ENCODE peak calls at places on chromosomes 2 and 18, in ten cellular contexts. Z is CD8-positive, alpha-beta memory T cell; I is CD4-positive, alpha-beta T cell; J is HepG2; O is upper lobe of right lung; G is astrocyte; R is left ventricle myocardium inferior; X is tibial artery; Q is aorta; C is RWPE2. P is an unnamed sample.
A peak's percentile ranks its signal among the peaks of the same experiment; 100 is the strongest.

GRCh38 chr2:139031722-139032121 is 251.5 kb upstream of the NXPH2 start:
- DNase-seq in Z (no peak), I (no peak), J (peak; percentile 35), O (no peak), G (peak; percentile 5), R (peak; percentile 7), X (no peak), Q (no peak), C (no peak), P (peak; percentile 30)

GRCh38 chr18:13159579-13159978 is 59.0 kb upstream of the LDLRAD4 start:
- DNase-seq in Z (peak; percentile 36), I (no peak), J (peak; percentile 76), O (no peak), G (peak; percentile 26), R (no peak), X (no peak), Q (no peak), C (no peak), P (peak; percentile 44)

GRCh38 chr2:195612515-195613495 is 44.2 kb upstream of the SLC39A10 start:
- DNase-seq in Z (no peak), I (no peak), J (peak; percentile 57), O (no peak), G (peak; percentile 94), R (no peak), X (no peak), Q (no peak), C (no peak), P (peak; percentile 35)

GRCh38 chr2:142870516-142870915 is 6.9 kb upstream of the KYNU start:
- DNase-seq in Z (no peak), I (no peak), J (peak; percentile 31), O (no peak), G (no peak), R (no peak), X (no peak), Q (no peak), C (no peak), P (no peak)

GRCh38 chr2:43724728-43725526 is 48.7 kb upstream of the C1GALT1C1L start:
- DNase-seq in Z (no peak), I (no peak), J (no peak), O (no peak), G (peak; percentile 49), R (no peak), X (no peak), Q (no peak), C (no peak), P (no peak)

GRCh38 chr2:174431902-174432301 is 36.4 kb downstream of the SCRN3 start:
- DNase-seq in Z (no peak), I (no peak), J (no peak), O (no peak), G (no peak), R (no peak), X (no peak), Q (no peak), C (no peak), P (no peak)

GRCh38 chr2:19801367-19802087 is 100.3 kb downstream of the TTC32 start:
- DNase-seq in Z (no peak), I (no peak), J (no peak), O (peak; percentile 71), G (peak; percentile 98), R (peak; percentile 87), X (peak; percentile 98), Q (peak; percentile 94), C (peak; percentile 96), P (no peak)

GRCh38 chr18:76494181-76494540 is 881 bp downstream of the ZNF516 start:
- DNase-seq in Z (no peak), I (no peak), J (peak; percentile 18), O (no peak), G (peak; percentile 32), R (no peak), X (no peak), Q (peak; percentile 65), C (no peak), P (no peak)

GRCh38 chr2:171523339-171523931 is 1.2 kb downstream of the CYBRD1 start:
- DNase-seq in Z (no peak), I (no peak), J (peak; percentile 21), O (peak; percentile 86), G (peak; percentile 77), R (peak; percentile 79), X (peak; percentile 94), Q (peak; percentile 92), C (peak; percentile 70), P (no peak)

GRCh38 chr2:20186078-20186854 is 38.7 kb downstream of the SDC1 start:
- DNase-seq in Z (no peak), I (no peak), J (peak; percentile 94), O (no peak), G (peak; percentile 47), R (no peak), X (no peak), Q (peak; percentile 62), C (no peak), P (no peak)

GRCh38 chr2:27606611-27607010 is 22.2 kb downstream of the CCDC121 start:
- DNase-seq in Z (no peak), I (no peak), J (no peak), O (no peak), G (peak; percentile 51), R (no peak), X (no peak), Q (no peak), C (no peak), P (no peak)

GRCh38 chr2:43005211-43005974 is 213.0 kb upstream of the HAAO start:
- DNase-seq in Z (no peak), I (no peak), J (peak; percentile 99), O (no peak), G (no peak), R (no peak), X (no peak), Q (no peak), C (peak; percentile 15), P (no peak)

GRCh38 chr2:86223682-86224560 is 24.7 kb downstream of the MRPL35 start:
- DNase-seq in Z (no peak), I (no peak), J (no peak), O (no peak), G (peak; percentile 51), R (no peak), X (no peak), Q (no peak), C (no peak), P (no peak)

GRCh38 chr18:34767601-34768027 is 57.5 kb downstream of the DTNA start:
- DNase-seq in Z (no peak), I (no peak), J (no peak), O (no peak), G (peak; percentile 89), R (no peak), X (no peak), Q (no peak), C (peak; percentile 53), P (peak; percentile 73)

GRCh38 chr2:9174771-9175441 is 31.7 kb upstream of the ASAP2 start:
- DNase-seq in Z (no peak), I (no peak), J (no peak), O (no peak), G (peak; percentile 92), R (no peak), X (peak; percentile 6), Q (no peak), C (no peak), P (no peak)

DNA sequence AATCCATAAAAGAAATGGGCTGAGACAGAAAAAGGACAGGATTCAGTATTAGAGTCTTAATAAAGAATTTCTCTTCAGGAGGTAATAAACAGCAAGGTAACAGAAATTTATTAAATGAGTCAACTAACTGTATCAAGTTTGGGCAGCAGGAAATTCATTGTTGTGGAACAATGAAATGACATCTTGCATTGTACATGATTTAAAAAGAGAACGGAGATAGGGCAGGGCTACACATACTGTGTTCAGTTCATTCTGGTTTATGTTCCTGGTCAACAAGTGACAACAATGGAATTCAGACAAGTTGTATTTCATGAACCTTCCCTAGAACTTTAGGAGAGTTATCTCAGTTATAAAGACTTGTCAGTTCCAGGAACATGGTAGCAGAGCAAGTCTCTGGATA is 961.3 kb downstream of the SOCS6 start:
- DNase-seq in Z (no peak), I (no peak), J (no peak), O (no peak), G (no peak), R (no peak), X (no peak), Q (no peak), C (no peak), P (no peak)
- H3K9me3 ChIP-seq in Z (no peaks in the 10 kb centered on the region), I (no peaks in the 10 kb centered on the region), J (no peaks in the 10 kb centered on the region), O (no peaks in the 10 kb centered on the region), G (no peaks in the 10 kb centered on the region), R (no peaks in the 10 kb centered on the region), X (no peaks in the 10 kb centered on the region), Q (peaks cover 2% of the 10 kb centered on the region), C (no peaks in the 10 kb centered on the region), P (peaks cover 2% of the 10 kb centered on the region)

GRCh38 chr18:14922965-14923565 is 175.1 kb downstream of the ANKRD30B start:
- DNase-seq in Z (no peak), I (no peak), J (no peak), O (no peak), G (no peak), R (no peak), X (no peak), Q (no peak), C (no peak), P (no peak)
- H3K9me3 ChIP-seq in Z (no peaks in the 10 kb centered on the region), I (no peaks in the 10 kb centered on the region), J (no peaks in the 10 kb centered on the region), O (no peaks in the 10 kb centered on the region), G (peaks cover 17% of the 10 kb centered on the region), R (no peaks in the 10 kb centered on the region), X (no peaks in the 10 kb centered on the region), Q (no peaks in the 10 kb centered on the region), C (no peaks in the 10 kb centered on the region), P (peaks cover 6% of the 10 kb centered on the region)

DNA sequence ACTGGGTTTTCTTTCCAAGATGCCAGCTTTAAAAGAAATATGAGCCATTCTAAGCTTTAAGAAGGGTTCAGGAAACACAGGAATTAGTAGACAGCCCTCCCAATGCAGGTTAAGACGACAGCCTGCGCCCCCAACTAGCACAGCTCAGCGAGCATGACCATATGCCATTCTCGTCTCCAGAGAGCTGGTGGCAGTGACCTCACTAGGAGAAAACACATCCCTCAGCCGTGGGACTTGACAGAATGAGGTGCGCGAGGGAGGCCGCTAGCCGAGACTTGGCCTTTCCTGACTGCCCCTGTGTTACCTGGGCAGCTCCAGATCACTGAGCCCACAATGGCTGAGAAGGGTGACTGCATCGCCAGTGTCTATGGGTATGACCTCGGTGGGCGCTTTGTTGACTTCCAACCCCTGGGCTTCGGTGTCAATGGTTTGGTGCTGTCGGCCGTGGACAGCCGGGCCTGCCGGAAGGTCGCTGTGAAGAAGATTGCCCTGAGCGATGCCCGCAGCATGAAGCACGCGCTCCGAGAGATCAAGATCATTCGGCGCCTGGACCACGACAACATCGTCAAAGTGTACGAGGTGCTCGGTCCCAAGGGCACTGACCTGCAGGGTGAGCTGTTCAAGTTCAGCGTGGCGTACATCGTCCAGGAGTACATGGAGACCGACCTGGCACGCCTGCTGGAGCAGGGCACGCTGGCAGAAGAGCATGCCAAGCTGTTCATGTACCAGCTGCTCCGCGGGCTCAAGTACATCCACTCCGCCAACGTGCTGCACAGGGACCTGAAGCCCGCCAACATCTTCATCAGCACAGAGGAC is 103.9 kb downstream of the MAPK4 start:
- DNase-seq in Z (no peak), I (no peak), J (no peak), O (no peak), G (no peak), R (no peak), X (no peak), Q (no peak), C (no peak), P (no peak)
- H3K9me3 ChIP-seq in Z (no peaks in the 10 kb centered on the region), I (no peaks in the 10 kb centered on the region), J (peaks cover 7% of the 10 kb centered on the region), O (no peaks in the 10 kb centered on the region), G (peaks cover 4% of the 10 kb centered on the region), R (peaks cover 10% of the 10 kb centered on the region), X (no peaks in the 10 kb centered on the region), Q (no peaks in the 10 kb centered on the region), C (no peaks in the 10 kb centered on the region), P (no peaks in the 10 kb centered on the region)

DNA sequence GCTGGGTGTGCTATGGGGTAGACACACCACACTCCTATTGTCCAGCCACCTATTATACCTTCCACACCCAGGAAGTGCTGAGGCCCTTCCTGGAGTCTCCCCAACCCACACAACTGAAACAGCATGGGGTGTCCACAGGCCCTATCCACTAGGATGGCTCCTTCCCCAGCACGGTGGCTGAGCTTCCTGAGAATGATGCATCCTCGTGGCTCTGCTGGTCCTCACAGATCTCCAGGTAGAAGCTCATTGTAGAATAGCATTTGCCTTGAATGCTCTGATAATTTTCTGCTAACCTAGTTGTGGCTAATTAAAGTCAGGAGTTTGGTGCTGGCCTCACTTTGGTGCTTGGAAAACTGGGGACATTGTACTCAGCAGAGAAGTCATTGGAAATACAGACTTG is 182.6 kb downstream of the ANKRD30B start:
- DNase-seq in Z (no peak), I (no peak), J (no peak), O (no peak), G (no peak), R (no peak), X (no peak), Q (no peak), C (no peak), P (no peak)
- H3K9me3 ChIP-seq in Z (no peaks in the 10 kb centered on the region), I (no peaks in the 10 kb centered on the region), J (no peaks in the 10 kb centered on the region), O (no peaks in the 10 kb centered on the region), G (peaks cover 9% of the 10 kb centered on the region), R (no peaks in the 10 kb centered on the region), X (no peaks in the 10 kb centered on the region), Q (no peaks in the 10 kb centered on the region), C (no peaks in the 10 kb centered on the region), P (peaks cover 10% of the 10 kb centered on the region)